ENCODE peak calls at places on chromosomes 4 and X, in eight cellular contexts. I is activated naive CD4-positive, alpha-beta T cell treated with anti-CD3 and anti-CD28 coated beads, Interleukin-2, amount 50 U/mL, for 16 hours; X is T1000; Y is neural crest cell; J is SK-N-MC; V is lower leg skin; Q is DMS153; F is bronchial epithelial cell. M is an unnamed sample.
A peak's percentile ranks its signal among the peaks of the same experiment; 100 is the strongest.

GRCh38 chr4:186587416-186588018 is 32.1 kb upstream of the MTNR1A start:
- DNase-seq in F (peak; percentile 41), I (peak; percentile 56), V (peak; percentile 41), Q (no peak), Y (peak; percentile 73), J (no peak), X (no peak), M (peak; percentile 74)

GRCh38 chrX:155094468-155095061 is 23.3 kb downstream of the BRCC3 start:
- DNase-seq in I (peak; percentile 17), V (no peak), Y (no peak), Q (peak; percentile 15), J (no peak), X (no peak), F (peak; percentile 45), M (no peak)

GRCh38 chrX:118360429-118361125 is 14.7 kb downstream of the WDR44 start:
- DNase-seq in V (no peak), Y (no peak), I (no peak), Q (no peak), X (no peak), F (peak; percentile 69), J (no peak), M (no peak)

GRCh38 chr4:158824425-158825274 is 55.8 kb downstream of the FNIP2 start:
- DNase-seq in X (no peak), I (no peak), F (peak; percentile 43), Q (no peak), V (no peak), J (no peak), Y (no peak), M (peak; percentile 56)

GRCh38 chr4:69095301-69095731 is 958 bp upstream of the UGT2B7 start:
- DNase-seq in V (no peak), Q (no peak), J (no peak), Y (no peak), F (peak; percentile 96), I (no peak), X (no peak), M (no peak)

GRCh38 chrX:2965965-2966364 is 36.8 kb upstream of the ARSD start:
- DNase-seq in X (no peak), F (peak; percentile 34), J (no peak), Y (no peak), I (no peak), Q (no peak), V (no peak), M (no peak)

GRCh38 chr4:76194325-76194724 is 19.3 kb downstream of the SCARB2 start:
- DNase-seq in I (no peak), X (peak; percentile 2), F (peak; percentile 99), Y (no peak), Q (no peak), J (no peak), V (no peak), M (no peak)

GRCh38 chrX:11446331-11446730 is 153.1 kb downstream of the AMELX start:
- DNase-seq in Q (no peak), J (no peak), I (no peak), X (no peak), V (no peak), F (no peak), Y (no peak), M (no peak)

GRCh38 chr4:148060264-148061138 is 328.6 kb downstream of the ARHGAP10 start:
- DNase-seq in J (no peak), Y (no peak), I (peak; percentile 26), Q (no peak), F (peak; percentile 76), X (no peak), V (no peak), M (no peak)

GRCh38 chr4:6192245-6192644 is 8.1 kb downstream of the JAKMIP1 start:
- DNase-seq in J (no peak), I (no peak), V (no peak), Q (no peak), X (no peak), Y (no peak), F (no peak), M (no peak)

GRCh38 chr4:154049457-154050181 is 260.7 kb upstream of the SFRP2 start:
- DNase-seq in Y (peak; percentile 22), V (peak; percentile 31), Q (no peak), F (peak; percentile 2), J (no peak), I (no peak), X (no peak), M (no peak)

GRCh38 chrX:100615015-100615414 is 21.6 kb downstream of the TSPAN6 start:
- DNase-seq in F (peak; percentile 59), I (no peak), J (no peak), Q (no peak), V (no peak), X (no peak), Y (no peak), M (peak; percentile 34)

GRCh38 chr4:67545996-67546356 is 673 bp upstream of the CENPC start:
- DNase-seq in X (no peak), I (no peak), V (no peak), Y (no peak), J (no peak), Q (no peak), F (no peak), M (no peak)

GRCh38 chrX:46574337-46574940 is 874 bp downstream of the CHST7 start:
- DNase-seq in J (no peak), Q (no peak), X (no peak), I (peak; percentile 26), Y (peak; percentile 2), V (no peak), F (no peak), M (no peak)

GRCh38 chr4:37892641-37893040 is 1.8 kb downstream of the TBC1D1 start:
- DNase-seq in J (no peak), I (peak; percentile 40), Y (no peak), V (no peak), Q (no peak), X (no peak), F (no peak), M (no peak)

GRCh38 chrX:22433292-22434070 is 160.8 kb downstream of the CBLL2 start:
- DNase-seq in F (no peak), Y (no peak), X (no peak), I (no peak), J (no peak), Q (no peak), V (no peak), M (no peak)

GRCh38 chr4:143399113-143399949 is 62.7 kb downstream of the GAB1 start:
- DNase-seq in F (peak; percentile 53), I (no peak), X (no peak), V (no peak), Y (no peak), Q (peak; percentile 29), J (no peak), M (no peak)

GRCh38 chrX:69152398-69152797 is 12.9 kb downstream of the PJA1 start:
- DNase-seq in Q (peak; percentile 25), V (no peak), J (no peak), I (no peak), Y (no peak), X (no peak), F (peak; percentile 43), M (peak; percentile 67)

GRCh38 chr4:107757860-107758476 is 37.9 kb upstream of the PAPSS1 start:
- DNase-seq in F (peak; percentile 55), V (no peak), X (no peak), Y (no peak), Q (no peak), I (no peak), J (no peak), M (no peak)

GRCh38 chr4:96603635-96604034 is 763.7 kb downstream of the PDHA2 start:
- DNase-seq in Y (no peak), F (no peak), J (no peak), X (no peak), Q (no peak), V (no peak), I (no peak), M (no peak)

M was measured in thyroid gland.